ENCODE peak calls at places on chromosomes 1 and 21, in seven cellular contexts. X is HepG2, L is SK-N-SH, I is HCT116, H is K562, E is H1, S is GM12878. N is an unnamed sample.

GRCh38 chr1:145855426-145855948 is 3.4 kb downstream of the PIAS3 start:
- DNase-seq in X (no peak), E (no peak), S (no peak), L (no peak), I (no peak), H (no peak), N (no peak)

GRCh38 chr1:25959626-25960025 is 38.2 kb downstream of the PAFAH2 start:
- DNase-seq in E (no peak), I (no peak), H (no peak), X (no peak), L (no peak), S (no peak), N (no peak)

GRCh38 chr1:29515188-29515955 is 279.1 kb downstream of the PTPRU start:
- DNase-seq in H (no peak), L (peak), I (no peak), S (no peak), X (no peak), E (no peak), N (no peak)

GRCh38 chr1:223531742-223532341 is 133.7 kb downstream of the CAPN8 start:
- DNase-seq in E (peak), I (peak), S (no peak), X (peak), L (peak), H (peak), N (peak)

GRCh38 chr1:102879439-102879993 is 228.8 kb downstream of the COL11A1 start:
- DNase-seq in S (no peak), H (no peak), X (peak), I (peak), L (no peak), E (no peak), N (peak)

GRCh38 chr1:232813082-232813481 is 7.9 kb downstream of the MAP10 start:
- DNase-seq in E (no peak), L (no peak), S (no peak), X (no peak), I (no peak), H (no peak), N (no peak)

GRCh38 chr1:154179951-154180687 is 11.8 kb downstream of the TPM3 start:
- DNase-seq in L (no peak), I (no peak), E (no peak), S (no peak), H (no peak), X (no peak), N (peak)

GRCh38 chr1:168945870-168946269 is 160.6 kb upstream of the ATP1B1 start:
- DNase-seq in E (no peak), H (no peak), X (peak), S (no peak), I (no peak), L (no peak), N (no peak)

GRCh38 chr21:25872271-25872670 is 137.5 kb downstream of the GABPA start:
- DNase-seq in H (peak), S (no peak), L (no peak), E (peak), X (no peak), I (no peak), N (no peak)

GRCh38 chr1:119462964-119463363 is 44.0 kb upstream of the HSD3B1 start:
- DNase-seq in I (no peak), E (no peak), S (no peak), X (no peak), H (no peak), L (no peak), N (no peak)

GRCh38 chr1:15290382-15290781 is 43.4 kb downstream of the FHAD1 start:
- DNase-seq in I (no peak), H (peak), L (no peak), S (no peak), X (no peak), E (no peak), N (no peak)

GRCh38 chr1:225880636-225881035 is 1.5 kb downstream of the TMEM63A start:
- DNase-seq in L (no peak), X (peak), S (no peak), H (no peak), I (no peak), E (no peak), N (no peak)

GRCh38 chr1:200248541-200248940 is 161.3 kb downstream of the ZNF281 start:
- DNase-seq in I (no peak), E (no peak), L (no peak), H (no peak), S (no peak), X (no peak), N (no peak)

GRCh38 chr1:226575436-226576390 is 27.1 kb downstream of the STUM start:
- DNase-seq in X (no peak), S (no peak), E (no peak), L (peak), I (no peak), H (no peak), N (no peak)

GRCh38 chr21:44518684-44519083 is 21.3 kb downstream of the KRTAP10-1 start:
- DNase-seq in X (no peak), L (no peak), H (no peak), S (no peak), I (no peak), E (no peak), N (no peak)

GRCh38 chr1:218443255-218443654 is 98.1 kb downstream of the TGFB2 start:
- DNase-seq in H (no peak), I (no peak), S (no peak), L (no peak), E (no peak), X (no peak), N (no peak)

GRCh38 chr1:43824795-43825194 is 108.8 kb upstream of the ARTN start:
- DNase-seq in H (no peak), I (no peak), X (no peak), E (no peak), S (no peak), L (no peak), N (no peak)

GRCh38 chr1:43818691-43819090 is 111.4 kb downstream of the ST3GAL3 start:
- DNase-seq in X (no peak), I (no peak), H (no peak), L (no peak), E (no peak), S (no peak), N (no peak)

GRCh38 chr1:43819354-43819753 is 112.0 kb downstream of the ST3GAL3 start:
- DNase-seq in X (no peak), S (no peak), L (no peak), E (no peak), H (peak), I (no peak), N (no peak)

GRCh38 chr1:43821471-43821870 is 112.1 kb upstream of the ARTN start:
- DNase-seq in L (no peak), S (no peak), X (no peak), E (no peak), H (no peak), I (no peak), N (no peak)

DNA sequence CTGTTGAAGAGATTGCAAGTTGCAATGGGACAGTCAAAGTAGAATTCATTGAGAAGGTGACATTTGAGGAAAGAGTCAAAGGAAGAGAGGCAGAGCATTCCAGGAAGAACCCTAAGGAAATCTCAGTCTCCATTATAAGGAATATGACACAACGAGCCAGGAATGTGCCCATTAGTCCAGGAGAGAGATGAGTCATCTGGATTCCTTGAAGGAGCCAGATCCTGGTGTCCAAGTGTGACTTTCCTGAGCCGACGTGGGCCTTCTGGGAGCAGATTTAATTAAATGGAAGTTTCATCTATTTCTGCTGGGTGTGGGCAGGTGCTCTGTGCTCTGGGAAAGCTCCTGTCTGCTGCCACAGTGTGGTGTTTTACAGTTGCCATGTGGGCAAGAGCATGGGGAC is 111.6 kb upstream of the ARTN start:
- DNase-seq in H (no peak), I (peak), E (no peak), X (no peak), S (no peak), L (no peak), N (peak)
- TF ChIP-seq JUND in H (no peak), I (peak), E (peak), X (no peak), S (no peak), L (peak), N (peak)

DNA sequence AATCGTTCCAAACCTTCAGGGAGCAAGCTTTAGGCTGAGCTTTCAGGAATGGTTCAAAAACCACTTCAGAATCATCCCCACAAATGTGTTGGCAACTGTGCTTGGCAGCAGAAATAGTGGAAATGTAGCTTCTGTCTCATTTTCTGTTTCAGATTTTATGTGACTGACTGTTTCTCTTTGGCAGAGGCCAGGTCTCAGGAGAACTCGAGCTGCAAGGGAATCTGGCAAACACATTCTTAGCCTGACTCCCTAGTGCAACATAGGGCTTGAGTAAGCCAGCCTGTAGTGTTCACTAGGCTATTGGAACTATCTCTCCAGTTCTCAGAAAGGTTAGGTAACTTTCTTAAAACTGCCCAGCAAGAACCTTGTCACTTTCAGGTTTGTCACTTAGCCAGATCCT is 128.6 kb downstream of the PLA2G4A start:
- DNase-seq in S (no peak), X (no peak), L (no peak), E (no peak), I (no peak), H (no peak), N (no peak)
- TF ChIP-seq JUND in S (no peak), X (no peak), L (no peak), E (no peak), I (no peak), H (no peak), N (no peak)

GRCh38 chr1:98145655-98146054 is 224.8 kb upstream of the DPYD start:
- DNase-seq in S (no peak), I (no peak), X (no peak), L (no peak), H (no peak), E (no peak), N (no peak)
- TF ChIP-seq JUND in S (no peak), I (no peak), X (no peak), L (no peak), H (no peak), E (no peak), N (no peak)

GRCh38 chr1:93908394-93909145 is 660 bp downstream of the GCLM start:
- DNase-seq in L (no peak), X (peak), E (peak), S (no peak), H (peak), I (no peak), N (peak)
- TF ChIP-seq JUND in L (no peak), X (no peak), E (no peak), S (no peak), H (no peak), I (no peak), N (no peak)

GRCh38 chr1:53063744-53064515 is 1.9 kb downstream of the PODN start:
- DNase-seq in L (peak), H (no peak), S (no peak), I (no peak), E (peak), X (no peak), N (no peak)

GRCh38 chr1:53061123-53061858 is 722 bp upstream of the PODN start:
- DNase-seq in S (no peak), E (peak), L (no peak), X (no peak), H (no peak), I (no peak), N (no peak)

GRCh38 chr1:53060580-53060979 is 1.4 kb upstream of the PODN start:
- DNase-seq in S (no peak), E (no peak), X (no peak), I (no peak), L (no peak), H (no peak), N (no peak)

GRCh38 chr1:53061859-53062714 is at the start of gene PODN:
- DNase-seq in S (no peak), I (no peak), H (no peak), E (peak), L (peak), X (no peak), N (no peak)

DNA sequence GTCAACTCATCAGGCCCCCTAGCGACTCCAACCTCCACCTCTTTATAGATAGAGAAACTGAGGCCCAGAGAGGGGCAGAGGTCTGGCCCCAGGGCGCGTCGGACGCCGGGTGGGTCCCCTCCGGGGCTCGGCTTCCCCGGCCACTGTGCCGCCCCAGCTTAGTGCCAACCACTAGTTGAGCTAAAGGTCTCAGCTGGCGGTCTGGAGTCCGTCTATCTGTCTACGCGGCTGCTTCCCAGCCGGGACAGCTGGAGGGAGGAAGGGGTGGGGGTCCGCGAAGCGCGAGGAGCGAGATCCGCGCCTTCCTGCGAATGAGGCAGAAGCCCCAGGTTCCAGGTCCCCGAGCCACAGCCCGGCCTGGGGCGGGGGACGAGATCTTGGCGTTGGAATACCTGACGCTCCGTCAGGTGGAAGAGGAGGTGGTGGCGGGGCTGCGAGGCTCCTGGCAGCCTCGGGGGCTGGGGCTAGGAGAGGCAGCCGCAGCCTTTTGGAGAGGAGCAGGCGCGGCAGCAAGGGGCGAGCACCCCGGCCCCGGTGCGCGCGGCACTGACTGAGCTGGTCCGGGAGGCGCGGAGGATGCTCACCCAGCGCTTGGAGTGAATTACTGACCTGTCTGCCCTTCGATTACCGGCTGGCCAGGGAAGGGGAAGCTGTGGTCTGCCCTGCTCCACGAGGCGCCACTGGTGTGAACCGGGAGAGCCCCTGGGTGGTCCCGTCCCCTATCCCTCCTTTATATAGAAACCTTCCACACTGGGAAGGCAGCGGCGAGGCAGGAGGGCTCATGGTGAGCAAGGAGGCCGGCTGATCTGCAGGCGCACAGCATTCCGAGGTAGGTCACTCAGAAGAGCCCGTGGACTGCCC is 948 bp downstream of the PODN start:
- DNase-seq in I (no peak), H (no peak), E (peak), L (peak), S (no peak), X (no peak), N (no peak)
- TF ChIP-seq JUND in I (no peak), H (no peak), E (no peak), L (no peak), S (no peak), X (no peak), N (no peak)

N was measured in T47D.